ENCODE peak calls at places on chromosomes 5 and 9, in eight cellular contexts. One of them, this sample, is unnamed.

GRCh38 chr5:177310757-177311173 is 933 bp downstream of the MXD3 start:
- DNase-seq in gastrocnemius medialis: no peak
- DNase-seq in heart left ventricle: no peak
- DNase-seq in astrocyte: no peak
- DNase-seq in PC-3: peak; percentile 37
- DNase-seq in uterus: no peak
- DNase-seq in foreskin keratinocyte: no peak
- DNase-seq in tibial nerve: no peak
- DNase-seq in this sample: no peak

GRCh38 chr5:96331681-96332361 is 101.2 kb downstream of the PCSK1 start:
- DNase-seq in gastrocnemius medialis: no peak
- DNase-seq in heart left ventricle: no peak
- DNase-seq in astrocyte: no peak
- DNase-seq in PC-3: no peak
- DNase-seq in uterus: no peak
- DNase-seq in foreskin keratinocyte: no peak
- DNase-seq in tibial nerve: no peak
- DNase-seq in this sample: no peak

GRCh38 chr9:16445141-16445920 is 425.1 kb downstream of the BNC2 start:
- DNase-seq in gastrocnemius medialis: no peak
- DNase-seq in heart left ventricle: no peak
- DNase-seq in astrocyte: peak; percentile 59
- DNase-seq in PC-3: peak; percentile 69
- DNase-seq in uterus: no peak
- DNase-seq in foreskin keratinocyte: peak; percentile 71
- DNase-seq in tibial nerve: no peak
- DNase-seq in this sample: peak; percentile 68

GRCh38 chr9:20224756-20225155 is 397.5 kb downstream of the MLLT3 start:
- DNase-seq in gastrocnemius medialis: no peak
- DNase-seq in heart left ventricle: no peak
- DNase-seq in astrocyte: no peak
- DNase-seq in PC-3: no peak
- DNase-seq in uterus: no peak
- DNase-seq in foreskin keratinocyte: peak; percentile 40
- DNase-seq in tibial nerve: no peak
- DNase-seq in this sample: no peak

GRCh38 chr9:71861618-71862017 is 49.4 kb downstream of the ABHD17B start:
- DNase-seq in gastrocnemius medialis: no peak
- DNase-seq in heart left ventricle: no peak
- DNase-seq in astrocyte: no peak
- DNase-seq in PC-3: no peak
- DNase-seq in uterus: no peak
- DNase-seq in foreskin keratinocyte: no peak
- DNase-seq in tibial nerve: no peak
- DNase-seq in this sample: no peak

GRCh38 chr5:53569486-53569885 is 9.0 kb downstream of the NDUFS4 start:
- DNase-seq in gastrocnemius medialis: no peak
- DNase-seq in heart left ventricle: no peak
- DNase-seq in astrocyte: no peak
- DNase-seq in PC-3: no peak
- DNase-seq in uterus: no peak
- DNase-seq in foreskin keratinocyte: no peak
- DNase-seq in tibial nerve: no peak
- DNase-seq in this sample: no peak

GRCh38 chr5:157189223-157189622 is 8.6 kb downstream of the ITK start:
- DNase-seq in gastrocnemius medialis: no peak
- DNase-seq in heart left ventricle: no peak
- DNase-seq in astrocyte: no peak
- DNase-seq in PC-3: no peak
- DNase-seq in uterus: no peak
- DNase-seq in foreskin keratinocyte: no peak
- DNase-seq in tibial nerve: no peak
- DNase-seq in this sample: no peak

GRCh38 chr9:93886911-93887310 is 68.2 kb downstream of the BARX1 start:
- DNase-seq in gastrocnemius medialis: no peak
- DNase-seq in heart left ventricle: no peak
- DNase-seq in astrocyte: no peak
- DNase-seq in PC-3: no peak
- DNase-seq in uterus: no peak
- DNase-seq in foreskin keratinocyte: no peak
- DNase-seq in tibial nerve: no peak
- DNase-seq in this sample: no peak

GRCh38 chr5:36878421-36879088 is 2.0 kb downstream of the NIPBL start:
- DNase-seq in gastrocnemius medialis: no peak
- DNase-seq in heart left ventricle: peak; percentile 27
- DNase-seq in astrocyte: peak; percentile 59
- DNase-seq in PC-3: peak; percentile 56
- DNase-seq in uterus: no peak
- DNase-seq in foreskin keratinocyte: no peak
- DNase-seq in tibial nerve: no peak
- DNase-seq in this sample: peak; percentile 46

GRCh38 chr5:39064450-39064849 is 9.7 kb downstream of the RICTOR start:
- DNase-seq in gastrocnemius medialis: no peak
- DNase-seq in heart left ventricle: no peak
- DNase-seq in astrocyte: no peak
- DNase-seq in PC-3: no peak
- DNase-seq in uterus: no peak
- DNase-seq in foreskin keratinocyte: no peak
- DNase-seq in tibial nerve: no peak
- DNase-seq in this sample: no peak

GRCh38 chr9:6843742-6844141 is 86.0 kb downstream of the KDM4C start:
- DNase-seq in gastrocnemius medialis: no peak
- DNase-seq in heart left ventricle: no peak
- DNase-seq in astrocyte: no peak
- DNase-seq in PC-3: no peak
- DNase-seq in uterus: no peak
- DNase-seq in foreskin keratinocyte: no peak
- DNase-seq in tibial nerve: no peak
- DNase-seq in this sample: no peak

GRCh38 chr5:91514408-91514807 is 131.3 kb upstream of the ARRDC3 start:
- DNase-seq in gastrocnemius medialis: no peak
- DNase-seq in heart left ventricle: no peak
- DNase-seq in astrocyte: no peak
- DNase-seq in PC-3: no peak
- DNase-seq in uterus: no peak
- DNase-seq in foreskin keratinocyte: no peak
- DNase-seq in tibial nerve: no peak
- DNase-seq in this sample: no peak

GRCh38 chr5:181241393-181241975 is 2.2 kb downstream of the RACK1 start:
- DNase-seq in gastrocnemius medialis: peak; percentile 75
- DNase-seq in heart left ventricle: no peak
- DNase-seq in astrocyte: peak; percentile 69
- DNase-seq in PC-3: peak; percentile 81
- DNase-seq in uterus: no peak
- DNase-seq in foreskin keratinocyte: peak; percentile 79
- DNase-seq in tibial nerve: no peak
- DNase-seq in this sample: peak; percentile 79

DNA sequence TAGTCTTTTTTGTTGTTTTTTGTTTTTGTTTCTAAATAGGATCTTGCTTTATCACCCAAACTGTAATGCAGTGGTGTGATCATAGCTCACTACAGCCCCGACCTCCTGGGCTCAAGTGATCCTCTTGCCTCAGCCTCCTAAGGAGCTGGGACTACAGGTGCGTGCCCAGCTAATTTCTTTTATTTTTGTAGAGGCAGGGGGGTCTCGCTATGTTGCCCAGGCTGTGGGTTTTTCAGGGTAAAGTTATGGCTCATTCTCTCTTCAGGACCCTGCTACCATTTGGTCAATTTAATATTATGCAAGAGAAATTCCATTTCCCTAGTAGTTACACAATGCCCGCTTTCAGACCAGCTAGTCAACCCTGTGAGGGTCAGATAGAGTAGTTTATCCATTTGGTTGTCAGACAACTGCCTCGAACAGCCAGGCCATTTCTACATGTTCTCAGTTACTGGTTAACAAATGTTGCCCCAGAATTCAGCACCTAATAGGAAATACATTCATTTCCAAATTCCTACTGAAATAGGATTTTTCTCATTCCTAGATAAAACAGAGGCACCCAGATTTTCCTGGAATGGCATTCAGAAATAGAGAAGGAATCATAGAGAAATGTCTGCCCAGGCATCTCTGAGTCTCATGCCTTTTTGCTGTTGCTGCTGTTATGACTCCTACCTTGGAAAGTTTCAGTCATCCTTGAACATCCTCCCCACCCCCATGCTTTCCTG is 6.4 kb upstream of the GLIS3 start:
- DNase-seq in gastrocnemius medialis: no peak
- DNase-seq in heart left ventricle: no peak
- DNase-seq in astrocyte: peak; percentile 68
- DNase-seq in PC-3: no peak
- DNase-seq in uterus: no peak
- DNase-seq in foreskin keratinocyte: no peak
- DNase-seq in tibial nerve: no peak
- DNase-seq in this sample: no peak
- H3K27ac ChIP-seq in gastrocnemius medialis: no peak overlapping the region
- H3K27ac ChIP-seq in heart left ventricle: no peak overlapping the region
- H3K27ac ChIP-seq in astrocyte: peak overlapping the region; percentile 24
- H3K27ac ChIP-seq in PC-3: no peak overlapping the region
- H3K27ac ChIP-seq in uterus: no peak overlapping the region
- H3K27ac ChIP-seq in foreskin keratinocyte: no peak overlapping the region
- H3K27ac ChIP-seq in tibial nerve: no peak overlapping the region
- H3K27ac ChIP-seq in this sample: no peak overlapping the region

GRCh38 chr5:105506692-105507277 is 1944.2 kb upstream of the NUDT12 start:
- DNase-seq in gastrocnemius medialis: no peak
- DNase-seq in heart left ventricle: no peak
- DNase-seq in astrocyte: no peak
- DNase-seq in PC-3: peak; percentile 46
- DNase-seq in uterus: no peak
- DNase-seq in foreskin keratinocyte: no peak
- DNase-seq in tibial nerve: no peak
- DNase-seq in this sample: no peak
- TF ChIP-seq CTCF in gastrocnemius medialis: no peak
- TF ChIP-seq CTCF in heart left ventricle: peak; percentile 22
- TF ChIP-seq CTCF in astrocyte: peak; percentile 30
- TF ChIP-seq CTCF in PC-3: peak; percentile 75
- TF ChIP-seq CTCF in uterus: no peak
- TF ChIP-seq CTCF in foreskin keratinocyte: peak; percentile 13
- TF ChIP-seq CTCF in tibial nerve: no peak
- TF ChIP-seq CTCF in this sample: peak; percentile 21

DNA sequence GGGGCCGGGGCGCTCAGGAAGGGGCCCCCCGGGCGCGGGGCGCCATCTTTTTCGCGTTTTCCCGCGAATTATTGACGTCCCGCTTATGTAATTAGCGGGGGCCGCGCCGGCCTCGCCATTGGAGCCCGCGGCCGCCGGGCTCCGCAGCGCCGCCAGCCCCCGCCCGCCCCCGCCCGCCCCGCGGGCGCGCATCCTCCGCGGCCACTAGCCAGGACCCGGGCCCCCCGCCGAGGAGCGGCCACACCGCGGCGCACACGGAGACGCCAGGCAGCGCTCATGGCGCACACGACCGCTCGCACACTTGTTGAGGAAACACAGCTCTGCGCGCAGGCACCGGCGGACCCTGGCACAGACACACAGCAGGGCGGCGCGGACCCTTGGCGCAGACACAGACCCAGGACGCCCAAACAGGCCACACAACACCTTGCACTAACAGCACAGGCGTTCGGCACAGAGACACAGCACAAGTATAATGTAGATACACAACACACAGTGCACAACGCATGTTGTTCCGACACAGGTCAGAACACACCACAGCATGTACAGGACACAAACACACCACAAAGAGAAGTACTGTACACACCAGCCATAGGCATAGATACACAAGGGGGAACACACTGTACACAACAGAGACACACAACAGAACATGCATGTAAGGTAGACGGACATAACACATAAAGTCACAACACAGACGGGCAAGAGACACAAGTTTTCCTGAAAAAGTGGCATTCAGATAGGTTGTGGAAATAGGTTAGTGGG is 467 bp upstream of the PHF19 start:
- DNase-seq in gastrocnemius medialis: no peak
- DNase-seq in heart left ventricle: peak; percentile 70
- DNase-seq in astrocyte: peak; percentile 33
- DNase-seq in PC-3: peak; percentile 76
- DNase-seq in uterus: peak; percentile 66
- DNase-seq in foreskin keratinocyte: no peak
- DNase-seq in tibial nerve: peak; percentile 49
- DNase-seq in this sample: peak; percentile 86
- H3K27ac ChIP-seq in gastrocnemius medialis: peak overlapping the region; percentile 42
- H3K27ac ChIP-seq in heart left ventricle: peak overlapping the region; percentile 82
- H3K27ac ChIP-seq in astrocyte: peak overlapping the region; percentile 20
- H3K27ac ChIP-seq in PC-3: peak overlapping the region; percentile 80
- H3K27ac ChIP-seq in uterus: peak overlapping the region; percentile 100
- H3K27ac ChIP-seq in foreskin keratinocyte: no peak overlapping the region
- H3K27ac ChIP-seq in tibial nerve: peak overlapping the region; percentile 98
- H3K27ac ChIP-seq in this sample: peak overlapping the region; percentile 100

GRCh38 chr5:93681432-93681831 is 60.0 kb downstream of the POU5F2 start:
- DNase-seq in gastrocnemius medialis: no peak
- DNase-seq in heart left ventricle: no peak
- DNase-seq in astrocyte: no peak
- DNase-seq in PC-3: no peak
- DNase-seq in uterus: no peak
- DNase-seq in foreskin keratinocyte: no peak
- DNase-seq in tibial nerve: no peak
- DNase-seq in this sample: no peak
- TF ChIP-seq CTCF in gastrocnemius medialis: no peak
- TF ChIP-seq CTCF in heart left ventricle: no peak
- TF ChIP-seq CTCF in astrocyte: peak; percentile 27
- TF ChIP-seq CTCF in PC-3: peak; percentile 57
- TF ChIP-seq CTCF in uterus: no peak
- TF ChIP-seq CTCF in foreskin keratinocyte: peak; percentile 28
- TF ChIP-seq CTCF in tibial nerve: no peak
- TF ChIP-seq CTCF in this sample: no peak